ENCODE peak calls at places on chromosomes 3 and 15, in four cellular contexts. I, T, E and P are unnamed samples.

GRCh38 chr3:129249284-129250065 is at the start of gene COPG1:
- DNase-seq in I (peak; percentile 93), T (peak; percentile 87), E (peak; percentile 90), P (peak; percentile 89)

GRCh38 chr3:107431298-107432012 is 54.2 kb downstream of the CCDC54 start:
- DNase-seq in I (peak; percentile 86), T (peak; percentile 50), E (peak; percentile 85), P (peak; percentile 62)

GRCh38 chr3:57967590-57967989 is 40.6 kb upstream of the FLNB start:
- DNase-seq in I (no peak), T (no peak), E (no peak), P (no peak)

GRCh38 chr3:111338059-111338698 is 203.8 kb upstream of the CD96 start:
- DNase-seq in I (no peak), T (peak; percentile 86), E (peak; percentile 86), P (peak; percentile 79)

GRCh38 chr3:134427400-134428111 is 53.3 kb upstream of the AMOTL2 start:
- DNase-seq in I (peak; percentile 71), T (peak; percentile 100), E (no peak), P (no peak)

GRCh38 chr3:138768126-138768525 is 66.6 kb downstream of the PIK3CB start:
- DNase-seq in I (no peak), T (no peak), E (no peak), P (no peak)

GRCh38 chr3:185655426-185656320 is 69.6 kb downstream of the SENP2 start:
- DNase-seq in I (no peak), T (no peak), E (no peak), P (peak; percentile 1)

GRCh38 chr3:160810360-160810759 is 54.3 kb downstream of the PPM1L start:
- DNase-seq in I (peak; percentile 74), T (no peak), E (no peak), P (no peak)

GRCh38 chr3:61560452-61561373 is 658 bp upstream of the PTPRG start:
- DNase-seq in I (peak; percentile 94), T (peak; percentile 73), E (peak; percentile 79), P (peak; percentile 86)

GRCh38 chr3:4474683-4475490 is 7.8 kb upstream of the SUMF1 start:
- DNase-seq in I (peak; percentile 88), T (peak; percentile 69), E (peak; percentile 43), P (no peak)

GRCh38 chr3:38353151-38353550 is 6.6 kb downstream of the XYLB start:
- DNase-seq in I (no peak), T (peak; percentile 24), E (no peak), P (no peak)

GRCh38 chr15:58179741-58180381 is 41.7 kb downstream of the AQP9 start:
- DNase-seq in I (no peak), T (peak; percentile 19), E (no peak), P (no peak)

GRCh38 chr3:16512435-16513140 is 911 bp downstream of the RFTN1 start:
- DNase-seq in I (peak; percentile 77), T (no peak), E (peak; percentile 61), P (no peak)

GRCh38 chr15:32683906-32684584 is 33.8 kb upstream of the GREM1 start:
- DNase-seq in I (no peak), T (peak; percentile 95), E (no peak), P (no peak)

GRCh38 chr3:165439765-165440164 is 243.6 kb upstream of the SLITRK3 start:
- DNase-seq in I (no peak), T (peak; percentile 22), E (no peak), P (no peak)

GRCh38 chr3:39075910-39076309 is 24.1 kb downstream of the WDR48 start:
- DNase-seq in I (no peak), T (no peak), E (no peak), P (no peak)

DNA sequence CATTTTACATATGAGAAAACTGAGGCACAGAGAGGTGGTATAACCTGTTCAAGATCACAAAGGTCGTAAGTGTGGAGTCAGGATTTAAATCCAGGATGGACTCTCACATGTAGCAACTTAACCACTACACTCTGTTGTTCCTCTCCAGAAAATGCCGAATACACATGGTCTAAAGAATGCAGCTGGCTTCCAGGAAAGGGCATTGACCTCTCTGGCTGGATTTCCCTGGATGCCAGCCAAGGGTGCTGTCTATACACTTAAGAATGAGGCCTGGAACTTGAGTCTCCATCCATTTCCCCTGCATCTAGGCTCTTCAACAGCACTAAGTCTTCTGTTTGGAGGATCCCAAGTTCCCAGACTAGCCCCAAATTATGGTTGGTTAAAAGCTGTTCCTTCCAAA is 60.5 kb downstream of the CERS3 start:
- DNase-seq in I (no peak), T (no peak), E (peak; percentile 53), P (no peak)
- H3K4me1 ChIP-seq in I (peaks cover 10% of the 10 kb centered on the region), T (no peaks in the 10 kb centered on the region), E (no peaks in the 10 kb centered on the region), P (peaks cover 14% of the 10 kb centered on the region)

GRCh38 chr15:47685141-47685870 is 32.0 kb upstream of the SEMA6D start:
- DNase-seq in I (no peak), T (peak; percentile 25), E (no peak), P (no peak)
- H3K4me3 ChIP-seq in I (no peak overlapping the region), T (no peak overlapping the region), E (no peak overlapping the region), P (no peak overlapping the region)

DNA sequence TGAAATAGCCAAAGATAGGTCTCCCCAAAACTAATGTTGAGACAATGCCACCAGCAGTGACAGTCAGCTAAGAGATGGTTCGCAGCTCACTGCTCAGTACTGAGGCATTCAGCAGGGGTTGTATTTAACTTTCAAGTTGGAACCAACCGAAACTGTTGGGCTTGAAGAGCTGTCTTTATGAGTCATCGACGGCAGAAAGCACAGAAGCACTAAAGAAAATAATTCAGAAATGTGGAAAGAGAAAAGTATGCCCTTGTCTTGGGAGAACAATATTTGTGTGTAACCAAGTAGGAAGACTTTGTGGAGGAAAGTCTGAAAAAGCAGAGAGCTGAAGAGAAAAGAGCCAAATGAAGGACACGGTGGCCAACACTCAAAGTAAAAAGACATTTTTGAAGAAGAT is 4.3 kb upstream of the RARB start:
- DNase-seq in I (no peak), T (peak; percentile 44), E (no peak), P (no peak)
- H3K4me1 ChIP-seq in I (peaks cover 4% of the 10 kb centered on the region), T (no peaks in the 10 kb centered on the region), E (no peaks in the 10 kb centered on the region), P (peaks cover 19% of the 10 kb centered on the region)

GRCh38 chr3:36705015-36705414 is 59.3 kb downstream of the DCLK3 start:
- DNase-seq in I (no peak), T (no peak), E (no peak), P (no peak)

GRCh38 chr3:36707623-36708409 is 56.5 kb downstream of the DCLK3 start:
- DNase-seq in I (no peak), T (peak; percentile 65), E (no peak), P (no peak)

GRCh38 chr3:36709826-36710365 is 54.5 kb downstream of the DCLK3 start:
- DNase-seq in I (no peak), T (no peak), E (no peak), P (no peak)

GRCh38 chr3:36710606-36711005 is 53.7 kb downstream of the DCLK3 start:
- DNase-seq in I (no peak), T (no peak), E (no peak), P (no peak)

DNA sequence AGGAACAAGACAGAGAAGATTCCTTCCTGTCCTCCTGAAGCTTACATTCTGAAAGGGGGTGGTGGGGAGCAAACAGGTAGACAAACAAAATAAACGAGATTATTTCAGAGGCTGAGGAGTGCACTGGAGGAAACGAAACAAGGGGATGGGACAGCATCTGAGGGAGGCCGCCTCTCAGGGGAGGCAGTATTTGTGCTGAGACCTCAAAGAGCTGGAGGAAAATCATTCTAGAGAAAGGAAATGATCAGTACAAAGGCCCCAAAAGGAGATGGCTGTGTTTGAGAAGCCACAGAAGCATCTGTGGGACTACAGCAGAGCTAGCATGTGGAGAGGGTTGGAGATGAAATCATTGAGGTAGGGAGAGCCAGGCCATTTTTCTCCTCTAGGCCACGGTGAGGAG is 55.1 kb downstream of the DCLK3 start:
- DNase-seq in I (no peak), T (no peak), E (no peak), P (no peak)
- H3K4me3 ChIP-seq in I (no peak overlapping the region), T (no peak overlapping the region), E (no peak overlapping the region), P (no peak overlapping the region)